ENCODE peak calls at places on chromosome 13, in six cellular contexts. One of them, this sample, is unnamed.

GRCh38 chr13:29532821-29533220 is 62.7 kb downstream of the SLC7A1 start:
- DNase-seq in pancreas: no peak
- DNase-seq in fibroblast of lung: peak; percentile 79
- DNase-seq in left ventricle myocardium superior: no peak
- DNase-seq in stimulated activated CD8-positive, alpha-beta memory T cell treated with anti-CD3 and anti-CD28 coated beads, Interleukin-2, amount 100 ng/mL, for 1 hour: no peak
- DNase-seq in esophagus muscularis mucosa: no peak
- DNase-seq in this sample: no peak

GRCh38 chr13:110358381-110358780 is 51.3 kb downstream of the COL4A2 start:
- DNase-seq in fibroblast of lung: no peak
- DNase-seq in esophagus muscularis mucosa: no peak
- DNase-seq in left ventricle myocardium superior: no peak
- DNase-seq in pancreas: no peak
- DNase-seq in stimulated activated CD8-positive, alpha-beta memory T cell treated with anti-CD3 and anti-CD28 coated beads, Interleukin-2, amount 100 ng/mL, for 1 hour: no peak
- DNase-seq in this sample: no peak

GRCh38 chr13:113178070-113178895 is 19.8 kb downstream of the PROZ start:
- DNase-seq in left ventricle myocardium superior: no peak
- DNase-seq in fibroblast of lung: peak; percentile 98
- DNase-seq in pancreas: no peak
- DNase-seq in esophagus muscularis mucosa: no peak
- DNase-seq in stimulated activated CD8-positive, alpha-beta memory T cell treated with anti-CD3 and anti-CD28 coated beads, Interleukin-2, amount 100 ng/mL, for 1 hour: no peak
- DNase-seq in this sample: no peak

GRCh38 chr13:114134111-114134943 is 1.9 kb upstream of the RASA3 start:
- DNase-seq in pancreas: no peak
- DNase-seq in fibroblast of lung: no peak
- DNase-seq in stimulated activated CD8-positive, alpha-beta memory T cell treated with anti-CD3 and anti-CD28 coated beads, Interleukin-2, amount 100 ng/mL, for 1 hour: no peak
- DNase-seq in esophagus muscularis mucosa: no peak
- DNase-seq in left ventricle myocardium superior: no peak
- DNase-seq in this sample: no peak

GRCh38 chr13:66224644-66225043 is 1005.5 kb downstream of the PCDH9 start:
- DNase-seq in fibroblast of lung: no peak
- DNase-seq in left ventricle myocardium superior: no peak
- DNase-seq in pancreas: no peak
- DNase-seq in stimulated activated CD8-positive, alpha-beta memory T cell treated with anti-CD3 and anti-CD28 coated beads, Interleukin-2, amount 100 ng/mL, for 1 hour: no peak
- DNase-seq in esophagus muscularis mucosa: no peak
- DNase-seq in this sample: no peak

GRCh38 chr13:31172001-31172400 is 10.3 kb upstream of the HSPH1 start:
- DNase-seq in left ventricle myocardium superior: no peak
- DNase-seq in fibroblast of lung: peak; percentile 59
- DNase-seq in stimulated activated CD8-positive, alpha-beta memory T cell treated with anti-CD3 and anti-CD28 coated beads, Interleukin-2, amount 100 ng/mL, for 1 hour: no peak
- DNase-seq in pancreas: no peak
- DNase-seq in esophagus muscularis mucosa: no peak
- DNase-seq in this sample: no peak

GRCh38 chr13:41654800-41655199 is 197.4 kb downstream of the RGCC start:
- DNase-seq in esophagus muscularis mucosa: no peak
- DNase-seq in stimulated activated CD8-positive, alpha-beta memory T cell treated with anti-CD3 and anti-CD28 coated beads, Interleukin-2, amount 100 ng/mL, for 1 hour: no peak
- DNase-seq in fibroblast of lung: no peak
- DNase-seq in pancreas: no peak
- DNase-seq in left ventricle myocardium superior: no peak
- DNase-seq in this sample: no peak

GRCh38 chr13:80469841-80470378 is 129.0 kb upstream of the SPRY2 start:
- DNase-seq in stimulated activated CD8-positive, alpha-beta memory T cell treated with anti-CD3 and anti-CD28 coated beads, Interleukin-2, amount 100 ng/mL, for 1 hour: no peak
- DNase-seq in pancreas: peak; percentile 36
- DNase-seq in left ventricle myocardium superior: peak; percentile 75
- DNase-seq in esophagus muscularis mucosa: peak; percentile 94
- DNase-seq in fibroblast of lung: peak; percentile 82
- DNase-seq in this sample: no peak

GRCh38 chr13:93244918-93245280 is 18.3 kb downstream of the GPC6 start:
- DNase-seq in esophagus muscularis mucosa: no peak
- DNase-seq in pancreas: no peak
- DNase-seq in stimulated activated CD8-positive, alpha-beta memory T cell treated with anti-CD3 and anti-CD28 coated beads, Interleukin-2, amount 100 ng/mL, for 1 hour: no peak
- DNase-seq in fibroblast of lung: peak; percentile 86
- DNase-seq in left ventricle myocardium superior: no peak
- DNase-seq in this sample: no peak

GRCh38 chr13:99859178-99860177 is 112.1 kb downstream of the ZIC5 start:
- DNase-seq in left ventricle myocardium superior: no peak
- DNase-seq in pancreas: no peak
- DNase-seq in stimulated activated CD8-positive, alpha-beta memory T cell treated with anti-CD3 and anti-CD28 coated beads, Interleukin-2, amount 100 ng/mL, for 1 hour: no peak
- DNase-seq in fibroblast of lung: no peak
- DNase-seq in esophagus muscularis mucosa: peak; percentile 84
- DNase-seq in this sample: no peak

GRCh38 chr13:30718661-30719520 is 16.5 kb upstream of the ALOX5AP start:
- DNase-seq in left ventricle myocardium superior: no peak
- DNase-seq in esophagus muscularis mucosa: no peak
- DNase-seq in stimulated activated CD8-positive, alpha-beta memory T cell treated with anti-CD3 and anti-CD28 coated beads, Interleukin-2, amount 100 ng/mL, for 1 hour: no peak
- DNase-seq in fibroblast of lung: peak; percentile 96
- DNase-seq in pancreas: no peak
- DNase-seq in this sample: no peak

GRCh38 chr13:100473493-100474044 is 115.0 kb downstream of the GGACT start:
- DNase-seq in fibroblast of lung: no peak
- DNase-seq in pancreas: no peak
- DNase-seq in stimulated activated CD8-positive, alpha-beta memory T cell treated with anti-CD3 and anti-CD28 coated beads, Interleukin-2, amount 100 ng/mL, for 1 hour: no peak
- DNase-seq in esophagus muscularis mucosa: no peak
- DNase-seq in left ventricle myocardium superior: no peak
- DNase-seq in this sample: no peak

GRCh38 chr13:44106231-44107152 is 226.8 kb downstream of the LACC1 start:
- DNase-seq in left ventricle myocardium superior: no peak
- DNase-seq in stimulated activated CD8-positive, alpha-beta memory T cell treated with anti-CD3 and anti-CD28 coated beads, Interleukin-2, amount 100 ng/mL, for 1 hour: no peak
- DNase-seq in fibroblast of lung: no peak
- DNase-seq in esophagus muscularis mucosa: peak; percentile 80
- DNase-seq in pancreas: no peak
- DNase-seq in this sample: no peak

This sample was measured in activated T-helper 1 cell treated with anti-CD3 and anti-CD28 coated beads, Interleukin-2, amount 50 U/mL, for 16 hours.